ENCODE peak calls at places on chromosome 2, in eight cellular contexts. L is NCI-H1092; G is GM12891; O is stimulated activated CD4-positive, alpha-beta T cell treated with anti-CD3 and anti-CD28 coated beads, Interleukin-2, amount 100 ng/mL, for 48 hours; M is coronary artery; U is psoas muscle; Z is HTR-8/SVneo; A is activated CD4-positive, alpha-beta T cell treated with anti-CD3 and anti-CD28 coated beads for 48 hours. D is an unnamed sample.

GRCh38 chr2:159755788-159756187 is 42.2 kb downstream of the CD302 start:
- DNase-seq in L (no peak), G (no peak), O (no peak), M (no peak), U (no peak), Z (peak), A (peak), D (peak)

GRCh38 chr2:98702896-98703620 is 27.9 kb downstream of the MGAT4A start:
- DNase-seq in L (no peak), G (no peak), O (no peak), M (no peak), U (no peak), Z (no peak), A (no peak), D (no peak)

GRCh38 chr2:201964631-201965206 is 68.9 kb upstream of the FZD7 start:
- DNase-seq in L (peak), G (no peak), O (no peak), M (no peak), U (no peak), Z (no peak), A (peak), D (no peak)

GRCh38 chr2:159065313-159065712 is 96.9 kb downstream of the TANC1 start:
- DNase-seq in L (no peak), G (no peak), O (no peak), M (no peak), U (no peak), Z (no peak), A (no peak), D (peak)

GRCh38 chr2:24457730-24458129 is 33.3 kb upstream of the NCOA1 start:
- DNase-seq in L (no peak), G (no peak), O (no peak), M (no peak), U (no peak), Z (no peak), A (no peak), D (no peak)

GRCh38 chr2:72871880-72872279 is 15.3 kb upstream of the SPR start:
- DNase-seq in L (no peak), G (no peak), O (no peak), M (no peak), U (no peak), Z (no peak), A (no peak), D (no peak)

GRCh38 chr2:152047826-152048476 is 50.9 kb downstream of the CACNB4 start:
- DNase-seq in L (no peak), G (no peak), O (no peak), M (no peak), U (no peak), Z (no peak), A (no peak), D (peak)

GRCh38 chr2:158533009-158533408 is 76.3 kb downstream of the PKP4 start:
- DNase-seq in L (no peak), G (no peak), O (no peak), M (no peak), U (no peak), Z (no peak), A (no peak), D (no peak)

GRCh38 chr2:222952204-222952603 is 91.4 kb downstream of the ACSL3 start:
- DNase-seq in L (peak), G (no peak), O (no peak), M (no peak), U (no peak), Z (no peak), A (no peak), D (no peak)

GRCh38 chr2:180742809-180743208 is 237.6 kb upstream of the UBE2E3 start:
- DNase-seq in L (no peak), G (no peak), O (no peak), M (no peak), U (no peak), Z (peak), A (no peak), D (no peak)

GRCh38 chr2:119575439-119575838 is 31.2 kb downstream of the CFAP221 start:
- DNase-seq in L (no peak), G (no peak), O (no peak), M (no peak), U (no peak), Z (no peak), A (no peak), D (no peak)

GRCh38 chr2:60932954-60933353 is 51.6 kb downstream of the REL start:
- DNase-seq in L (no peak), G (no peak), O (no peak), M (no peak), U (no peak), Z (no peak), A (no peak), D (no peak)

GRCh38 chr2:584863-585823 is 92.1 kb downstream of the TMEM18 start:
- DNase-seq in L (no peak), G (peak), O (peak), M (peak), U (no peak), Z (no peak), A (peak), D (no peak)

GRCh38 chr2:84729224-84729623 is 151.7 kb downstream of the TRABD2A start:
- DNase-seq in L (no peak), G (no peak), O (no peak), M (no peak), U (no peak), Z (no peak), A (no peak), D (no peak)

GRCh38 chr2:179646173-179646762 is 215.1 kb downstream of the ZNF385B start:
- DNase-seq in L (no peak), G (no peak), O (no peak), M (no peak), U (no peak), Z (no peak), A (no peak), D (peak)

GRCh38 chr2:175399326-175399725 is 217.8 kb upstream of the ATP5MC3 start:
- DNase-seq in L (no peak), G (no peak), O (no peak), M (no peak), U (no peak), Z (no peak), A (no peak), D (no peak)

GRCh38 chr2:86335865-86336321 is 1.5 kb downstream of the REEP1 start:
- DNase-seq in L (no peak), G (no peak), O (no peak), M (no peak), U (no peak), Z (no peak), A (no peak), D (peak)

GRCh38 chr2:235623052-235623451 is 129.2 kb downstream of the AGAP1 start:
- DNase-seq in L (no peak), G (no peak), O (no peak), M (no peak), U (no peak), Z (no peak), A (no peak), D (no peak)

GRCh38 chr2:232871418-232871834 is 1.4 kb downstream of the SNORC start:
- DNase-seq in L (no peak), G (no peak), O (no peak), M (peak), U (no peak), Z (no peak), A (no peak), D (no peak)

GRCh38 chr2:239711911-239712570 is 311.2 kb upstream of the HDAC4 start:
- DNase-seq in L (no peak), G (no peak), O (no peak), M (no peak), U (no peak), Z (no peak), A (no peak), D (no peak)

GRCh38 chr2:202102425-202103005 is 29.5 kb downstream of the KIAA2012 start:
- DNase-seq in L (peak), G (no peak), O (no peak), M (no peak), U (no peak), Z (no peak), A (no peak), D (no peak)

GRCh38 chr2:154032220-154032619 is 160.5 kb downstream of the GALNT13 start:
- DNase-seq in L (no peak), G (no peak), O (no peak), M (no peak), U (no peak), Z (no peak), A (no peak), D (no peak)

GRCh38 chr2:8171608-8172007 is 510.2 kb upstream of the ID2 start:
- DNase-seq in L (no peak), G (no peak), O (no peak), M (no peak), U (no peak), Z (no peak), A (no peak), D (no peak)

D was measured in trophoblast cell.